ENCODE peak calls at places on chromosomes 7 and 10, in seven cellular contexts. W, N, X, E, Y, U and L are unnamed samples.

GRCh38 chr7:2012981-2013380 is 219.8 kb downstream of the MAD1L1 start:
- DNase-seq in W (no peak), N (peak; percentile 22), X (peak; percentile 64), E (no peak), Y (peak; percentile 35), U (no peak), L (peak; percentile 69)

GRCh38 chr7:2050511-2050866 is 182.3 kb downstream of the MAD1L1 start:
- DNase-seq in W (no peak), N (no peak), X (no peak), E (no peak), Y (no peak), U (no peak), L (no peak)

GRCh38 chr7:112167144-112167543 is 39.1 kb downstream of the DOCK4 start:
- DNase-seq in W (no peak), N (no peak), X (no peak), E (no peak), Y (no peak), U (no peak), L (no peak)

GRCh38 chr7:151135866-151136514 is 31.5 kb downstream of the GBX1 start:
- DNase-seq in W (no peak), N (no peak), X (no peak), E (no peak), Y (no peak), U (no peak), L (no peak)

GRCh38 chr10:50624154-50624865 is 554 bp upstream of the SGMS1 start:
- DNase-seq in W (peak; percentile 89), N (peak; percentile 97), X (peak; percentile 97), E (peak; percentile 97), Y (peak; percentile 91), U (peak; percentile 97), L (peak; percentile 95)

GRCh38 chr7:2521952-2522591 is 2.5 kb downstream of the LFNG start:
- DNase-seq in W (no peak), N (peak; percentile 82), X (no peak), E (peak; percentile 69), Y (peak; percentile 39), U (peak; percentile 76), L (peak; percentile 60)

GRCh38 chr10:123139521-123140163 is 3.9 kb downstream of the HMX3 start:
- DNase-seq in W (peak; percentile 77), N (peak; percentile 36), X (no peak), E (peak; percentile 78), Y (no peak), U (no peak), L (no peak)

GRCh38 chr10:131897297-131897899 is 3.4 kb upstream of the PPP2R2D start:
- DNase-seq in W (no peak), N (no peak), X (no peak), E (no peak), Y (no peak), U (no peak), L (no peak)

GRCh38 chr7:28904539-28905143 is 53.5 kb downstream of the TRIL start:
- DNase-seq in W (peak; percentile 45), N (no peak), X (peak; percentile 15), E (no peak), Y (peak; percentile 25), U (peak; percentile 43), L (peak; percentile 19)

GRCh38 chr10:124378817-124379510 is 39.8 kb downstream of the OAT start:
- DNase-seq in W (no peak), N (peak; percentile 43), X (no peak), E (peak; percentile 49), Y (no peak), U (no peak), L (no peak)

GRCh38 chr10:62376064-62377025 is 2.2 kb downstream of the ZNF365 start:
- DNase-seq in W (no peak), N (no peak), X (no peak), E (no peak), Y (no peak), U (no peak), L (no peak)

GRCh38 chr7:40298421-40298820 is 163.6 kb downstream of the SUGCT start:
- DNase-seq in W (peak; percentile 89), N (peak; percentile 82), X (peak; percentile 43), E (no peak), Y (peak; percentile 67), U (no peak), L (peak; percentile 94)

GRCh38 chr10:13271552-13272163 is 28.2 kb downstream of the PHYH start:
- DNase-seq in W (peak; percentile 60), N (peak; percentile 34), X (peak; percentile 17), E (peak; percentile 54), Y (peak; percentile 8), U (peak; percentile 35), L (peak; percentile 29)